ENCODE peak calls at places on chromosomes 11 and 22, in eight cellular contexts. F is tibial nerve, A is A549, U is suprapubic skin, I is ovary, J is esophagus muscularis mucosa, T is H1, Z is upper lobe of left lung. O is an unnamed sample.

GRCh38 chr22:43411040-43411919 is 534 bp upstream of the MPPED1 start:
- DNase-seq in T (no peak), J (no peak), I (no peak), U (no peak), A (no peak), F (no peak), Z (peak; percentile 56), O (no peak)

GRCh38 chr22:40541300-40541699 is 95.2 kb downstream of the MRTFA start:
- DNase-seq in Z (no peak), T (no peak), U (no peak), A (no peak), I (no peak), J (no peak), F (no peak), O (no peak)

GRCh38 chr22:39723899-39724351 is 153.4 kb downstream of the CACNA1I start:
- DNase-seq in I (no peak), F (no peak), T (no peak), Z (no peak), A (no peak), J (no peak), U (peak; percentile 63), O (no peak)

GRCh38 chr22:44246615-44247326 is 66.0 kb downstream of the SHISAL1 start:
- DNase-seq in J (peak; percentile 82), F (no peak), A (no peak), Z (no peak), T (peak; percentile 41), I (no peak), U (peak; percentile 32), O (no peak)

GRCh38 chr11:76120513-76121081 is 85.7 kb downstream of the WNT11 start:
- DNase-seq in F (no peak), Z (no peak), U (no peak), J (no peak), I (no peak), T (no peak), A (no peak), O (no peak)

GRCh38 chr22:20569059-20570058 is 61.9 kb downstream of the MED15 start:
- DNase-seq in I (peak; percentile 57), T (no peak), U (no peak), F (peak; percentile 72), A (peak; percentile 87), J (peak; percentile 96), Z (peak; percentile 92), O (peak; percentile 88)

GRCh38 chr22:35150163-35151107 is 84.5 kb downstream of the ISX start:
- DNase-seq in U (no peak), A (peak; percentile 13), J (no peak), Z (no peak), F (peak; percentile 40), T (peak; percentile 94), I (peak; percentile 14), O (peak; percentile 69)

GRCh38 chr22:49598338-49598737 is 229.3 kb downstream of the BRD1 start:
- DNase-seq in F (no peak), J (no peak), U (no peak), T (no peak), Z (no peak), I (no peak), A (no peak), O (peak; percentile 33)

GRCh38 chr11:79672786-79673185 is 232.0 kb upstream of the TENM4 start:
- DNase-seq in I (no peak), U (no peak), T (no peak), J (no peak), A (no peak), Z (no peak), F (no peak), O (no peak)

GRCh38 chr11:13834463-13834862 is 128.1 kb upstream of the SPON1 start:
- DNase-seq in F (no peak), Z (no peak), I (no peak), U (no peak), J (no peak), T (peak; percentile 74), A (no peak), O (no peak)

GRCh38 chr22:21966643-21967516 is 14.2 kb upstream of the PPM1F start:
- DNase-seq in A (no peak), U (no peak), F (no peak), T (no peak), J (no peak), I (no peak), Z (no peak), O (no peak)

GRCh38 chr11:63869171-63869591 is 30.3 kb downstream of the MARK2 start:
- DNase-seq in Z (no peak), J (no peak), T (no peak), A (no peak), F (no peak), U (no peak), I (no peak), O (no peak)

GRCh38 chr11:72519220-72519881 is 85.0 kb upstream of the CLPB start:
- DNase-seq in Z (no peak), J (no peak), I (no peak), F (no peak), T (no peak), U (no peak), A (no peak), O (no peak)

GRCh38 chr11:107184936-107185335 is 166.7 kb upstream of the GUCY1A2 start:
- DNase-seq in F (no peak), A (no peak), U (no peak), I (no peak), T (no peak), J (no peak), Z (no peak), O (no peak)

GRCh38 chr11:3893311-3893710 is 37.8 kb downstream of the STIM1 start:
- DNase-seq in F (no peak), U (no peak), Z (no peak), A (no peak), J (no peak), T (no peak), I (no peak), O (no peak)

GRCh38 chr11:28289444-28289843 is 181.3 kb downstream of the METTL15 start:
- DNase-seq in I (no peak), U (no peak), T (no peak), F (no peak), A (no peak), Z (no peak), J (no peak), O (no peak)

GRCh38 chr11:67504950-67505561 is at the start of gene PITPNM1:
- DNase-seq in J (no peak), A (peak; percentile 62), I (no peak), T (peak; percentile 88), Z (peak; percentile 97), F (peak; percentile 41), U (no peak), O (peak; percentile 80)

GRCh38 chr22:46974077-46974476 is 211.6 kb downstream of the TBC1D22A start:
- DNase-seq in T (no peak), J (no peak), U (no peak), A (no peak), I (no peak), F (no peak), Z (peak; percentile 79), O (peak; percentile 58)

GRCh38 chr22:43539572-43540533 is 128.0 kb downstream of the MPPED1 start:
- DNase-seq in I (no peak), A (no peak), Z (no peak), J (no peak), T (no peak), U (peak; percentile 56), F (no peak), O (peak; percentile 46)

DNA sequence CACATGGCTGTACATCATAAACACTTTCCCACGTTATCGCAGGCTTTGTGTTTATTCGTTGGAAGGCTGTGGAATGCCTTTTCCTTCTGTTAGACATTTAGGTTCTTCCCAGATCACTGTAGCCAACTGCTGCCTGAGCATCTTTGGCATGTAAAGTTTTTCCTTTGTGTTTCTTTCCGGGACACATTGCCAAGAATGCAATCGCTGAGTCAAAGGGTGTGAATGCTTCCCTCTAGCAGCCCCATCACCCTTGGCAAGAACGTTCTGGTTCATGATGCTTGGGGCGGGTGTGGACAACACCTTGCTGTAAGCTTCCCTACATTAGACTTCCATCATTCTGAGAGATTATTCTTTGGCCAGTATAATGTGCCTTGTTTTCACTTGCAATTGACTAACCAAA is 136.2 kb downstream of the OSBP2 start:
- DNase-seq in J (no peak), F (no peak), T (no peak), U (peak; percentile 44), Z (no peak), I (no peak), A (peak; percentile 70), O (no peak)
- TF ChIP-seq EP300 in J (no peak), F (no peak), T (no peak), U (no peak), Z (no peak), I (no peak), A (peak; percentile 75), O (no peak)

DNA sequence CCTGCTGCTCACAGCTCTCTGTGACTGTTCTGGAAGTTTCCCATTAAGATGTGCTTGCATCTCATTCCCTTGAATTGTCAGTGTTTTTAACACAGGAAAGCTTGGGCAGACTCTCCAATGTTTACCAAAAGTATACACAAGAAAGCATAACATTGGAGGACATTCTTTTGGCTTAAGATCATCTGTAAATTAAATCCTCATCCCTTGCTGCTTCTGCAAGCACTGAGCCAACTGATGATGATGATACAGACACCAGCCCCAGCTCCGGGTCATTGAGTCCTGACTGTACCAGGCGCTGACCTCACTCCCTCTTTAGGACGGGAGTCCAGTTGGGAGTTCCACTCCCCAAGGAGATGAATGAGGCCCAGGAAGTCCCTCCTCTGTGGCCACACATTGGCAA is 23.8 kb downstream of the CD82 start:
- DNase-seq in U (no peak), Z (no peak), F (no peak), T (no peak), I (no peak), J (no peak), A (no peak), O (peak; percentile 78)
- H3K4me1 ChIP-seq in U (peaks cover 20% of the 10 kb centered on the region), Z (peaks cover 31% of the 10 kb centered on the region), F (peaks cover 20% of the 10 kb centered on the region), T (no peaks in the 10 kb centered on the region), I (peaks cover 3% of the 10 kb centered on the region), J (peaks cover 74% of the 10 kb centered on the region), A (peaks cover 9% of the 10 kb centered on the region), O (peaks cover 78% of the 10 kb centered on the region)

DNA sequence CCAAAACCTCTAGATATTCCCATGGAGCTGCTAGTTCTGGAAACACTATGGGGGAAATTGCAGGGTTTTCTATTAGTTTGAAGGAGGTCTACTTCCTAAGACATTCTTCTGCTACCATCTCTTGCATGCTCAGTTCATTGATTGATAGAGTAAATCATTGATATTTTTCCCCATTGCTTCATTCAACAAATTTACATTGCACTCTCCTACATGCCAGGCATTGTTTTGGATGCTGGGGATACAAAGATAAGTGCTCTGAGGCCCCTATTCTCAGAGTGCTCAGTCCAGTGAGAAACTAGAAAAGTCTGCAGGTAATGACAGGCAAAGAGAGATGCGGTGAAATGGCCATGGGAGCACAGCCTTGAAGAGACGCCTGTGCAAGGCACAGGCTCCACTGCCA is 313.1 kb downstream of the KIRREL3 start:
- DNase-seq in A (no peak), J (no peak), F (no peak), I (no peak), Z (no peak), U (no peak), T (no peak), O (no peak)
- H3K27ac ChIP-seq in A (no peak overlapping the region), J (no peak overlapping the region), F (no peak overlapping the region), I (no peak overlapping the region), Z (no peak overlapping the region), U (no peak overlapping the region), T (no peak overlapping the region), O (no peak overlapping the region)

DNA sequence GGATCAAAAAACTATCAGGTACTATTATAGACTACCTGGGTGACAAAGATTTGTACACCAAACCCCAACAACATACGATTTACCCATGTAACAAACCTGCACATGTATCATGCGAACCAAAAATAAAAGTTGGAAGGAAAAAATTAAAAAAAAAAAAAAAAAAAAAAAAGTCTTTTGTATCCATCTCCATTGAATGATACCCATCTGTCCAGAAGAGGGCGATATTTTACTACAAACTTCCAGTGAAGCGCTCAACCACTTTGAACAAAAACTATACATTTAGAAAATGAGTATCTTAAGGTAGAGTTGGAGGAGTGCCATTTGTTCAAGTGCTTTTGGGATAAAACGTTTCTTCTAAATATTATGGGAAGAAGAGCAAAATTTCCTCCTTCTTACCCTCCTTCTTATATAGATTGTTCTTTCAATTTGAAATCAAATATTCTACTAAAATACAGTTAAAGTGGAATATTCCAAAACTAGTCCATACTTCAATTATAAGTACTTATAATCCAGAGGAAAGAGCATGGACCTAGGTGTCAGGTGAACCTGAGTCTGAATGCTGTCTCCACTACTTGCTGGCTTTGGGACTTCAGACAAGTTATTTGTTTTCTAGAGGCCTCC is 23.3 kb downstream of the ARL14EP start:
- DNase-seq in A (peak; percentile 7), J (no peak), I (no peak), U (no peak), Z (no peak), F (peak; percentile 16), T (no peak), O (no peak)
- TF ChIP-seq EP300 in A (no peak), J (no peak), I (no peak), U (no peak), Z (no peak), F (no peak), T (no peak), O (no peak)